ENCODE peak calls at places on chromosomes 5 and 9, in nine cellular contexts. One of them, this sample, is unnamed. For H3K9me3, the result is how much of the 10 kb centered on the place peaks cover.

GRCh38 chr5:179852993-179853547 is 5.5 kb downstream of the MRNIP start:
- DNase-seq in tibial artery: no peak
- DNase-seq in kidney: no peak
- DNase-seq in CD8-positive, alpha-beta T cell: no peak
- DNase-seq in pancreas: no peak
- DNase-seq in transverse colon: peak
- DNase-seq in ovary: no peak
- DNase-seq in psoas muscle: peak
- DNase-seq in IMR-90: no peak
- DNase-seq in this sample: no peak

GRCh38 chr5:20469792-20470191 is 481.8 kb upstream of the CDH18 start:
- DNase-seq in tibial artery: no peak
- DNase-seq in kidney: no peak
- DNase-seq in CD8-positive, alpha-beta T cell: no peak
- DNase-seq in pancreas: no peak
- DNase-seq in transverse colon: no peak
- DNase-seq in ovary: no peak
- DNase-seq in psoas muscle: no peak
- DNase-seq in IMR-90: no peak
- DNase-seq in this sample: no peak

GRCh38 chr9:77707696-77708095 is 59.6 kb upstream of the GNA14 start:
- DNase-seq in tibial artery: peak
- DNase-seq in kidney: no peak
- DNase-seq in CD8-positive, alpha-beta T cell: no peak
- DNase-seq in pancreas: peak
- DNase-seq in transverse colon: peak
- DNase-seq in ovary: peak
- DNase-seq in psoas muscle: peak
- DNase-seq in IMR-90: peak
- DNase-seq in this sample: peak

GRCh38 chr5:66933066-66933465 is 263.5 kb downstream of the CD180 start:
- DNase-seq in tibial artery: no peak
- DNase-seq in kidney: no peak
- DNase-seq in CD8-positive, alpha-beta T cell: no peak
- DNase-seq in pancreas: no peak
- DNase-seq in transverse colon: no peak
- DNase-seq in ovary: no peak
- DNase-seq in psoas muscle: no peak
- DNase-seq in IMR-90: peak
- DNase-seq in this sample: no peak

GRCh38 chr5:38167562-38167996 is 90.8 kb upstream of the EGFLAM start:
- DNase-seq in tibial artery: no peak
- DNase-seq in kidney: no peak
- DNase-seq in CD8-positive, alpha-beta T cell: no peak
- DNase-seq in pancreas: no peak
- DNase-seq in transverse colon: no peak
- DNase-seq in ovary: no peak
- DNase-seq in psoas muscle: peak
- DNase-seq in IMR-90: no peak
- DNase-seq in this sample: no peak

GRCh38 chr9:85223506-85224108 is 518.1 kb downstream of the AGTPBP1 start:
- DNase-seq in tibial artery: no peak
- DNase-seq in kidney: no peak
- DNase-seq in CD8-positive, alpha-beta T cell: no peak
- DNase-seq in pancreas: no peak
- DNase-seq in transverse colon: no peak
- DNase-seq in ovary: no peak
- DNase-seq in psoas muscle: no peak
- DNase-seq in IMR-90: no peak
- DNase-seq in this sample: no peak

GRCh38 chr9:3337515-3337914 is 188.3 kb downstream of the RFX3 start:
- DNase-seq in tibial artery: no peak
- DNase-seq in kidney: peak
- DNase-seq in CD8-positive, alpha-beta T cell: no peak
- DNase-seq in pancreas: no peak
- DNase-seq in transverse colon: no peak
- DNase-seq in ovary: no peak
- DNase-seq in psoas muscle: no peak
- DNase-seq in IMR-90: peak
- DNase-seq in this sample: no peak

GRCh38 chr5:97550164-97550563 is 367.1 kb upstream of the RIOK2 start:
- DNase-seq in tibial artery: no peak
- DNase-seq in kidney: no peak
- DNase-seq in CD8-positive, alpha-beta T cell: no peak
- DNase-seq in pancreas: no peak
- DNase-seq in transverse colon: no peak
- DNase-seq in ovary: no peak
- DNase-seq in psoas muscle: no peak
- DNase-seq in IMR-90: peak
- DNase-seq in this sample: no peak

GRCh38 chr5:141824717-141825116 is 53.5 kb downstream of the PCDH1 start:
- DNase-seq in tibial artery: no peak
- DNase-seq in kidney: no peak
- DNase-seq in CD8-positive, alpha-beta T cell: no peak
- DNase-seq in pancreas: no peak
- DNase-seq in transverse colon: no peak
- DNase-seq in ovary: no peak
- DNase-seq in psoas muscle: no peak
- DNase-seq in IMR-90: no peak
- DNase-seq in this sample: no peak

GRCh38 chr5:141826674-141827073 is 51.5 kb downstream of the PCDH1 start:
- DNase-seq in tibial artery: no peak
- DNase-seq in kidney: no peak
- DNase-seq in CD8-positive, alpha-beta T cell: no peak
- DNase-seq in pancreas: no peak
- DNase-seq in transverse colon: no peak
- DNase-seq in ovary: no peak
- DNase-seq in psoas muscle: peak
- DNase-seq in IMR-90: no peak
- DNase-seq in this sample: no peak

GRCh38 chr5:141825241-141825671 is 53.0 kb downstream of the PCDH1 start:
- DNase-seq in tibial artery: no peak
- DNase-seq in kidney: no peak
- DNase-seq in CD8-positive, alpha-beta T cell: no peak
- DNase-seq in pancreas: no peak
- DNase-seq in transverse colon: no peak
- DNase-seq in ovary: no peak
- DNase-seq in psoas muscle: no peak
- DNase-seq in IMR-90: no peak
- DNase-seq in this sample: no peak

GRCh38 chr5:141828162-141828561 is 50.0 kb downstream of the PCDH1 start:
- DNase-seq in tibial artery: no peak
- DNase-seq in kidney: no peak
- DNase-seq in CD8-positive, alpha-beta T cell: no peak
- DNase-seq in pancreas: no peak
- DNase-seq in transverse colon: no peak
- DNase-seq in ovary: no peak
- DNase-seq in psoas muscle: no peak
- DNase-seq in IMR-90: no peak
- DNase-seq in this sample: no peak

GRCh38 chr5:141825836-141826560 is 52.2 kb downstream of the PCDH1 start:
- DNase-seq in tibial artery: no peak
- DNase-seq in kidney: no peak
- DNase-seq in CD8-positive, alpha-beta T cell: no peak
- DNase-seq in pancreas: no peak
- DNase-seq in transverse colon: no peak
- DNase-seq in ovary: no peak
- DNase-seq in psoas muscle: no peak
- DNase-seq in IMR-90: no peak
- DNase-seq in this sample: no peak
- TF ChIP-seq CTCF in tibial artery: no peak
- TF ChIP-seq CTCF in kidney: no peak
- TF ChIP-seq CTCF in CD8-positive, alpha-beta T cell: no peak
- TF ChIP-seq CTCF in pancreas: no peak
- TF ChIP-seq CTCF in transverse colon: peak
- TF ChIP-seq CTCF in ovary: no peak
- TF ChIP-seq CTCF in psoas muscle: peak
- TF ChIP-seq CTCF in IMR-90: peak
- TF ChIP-seq CTCF in this sample: peak

GRCh38 chr9:80401243-80401642 is 829.5 kb downstream of the TLE4 start:
- DNase-seq in tibial artery: no peak
- DNase-seq in kidney: no peak
- DNase-seq in CD8-positive, alpha-beta T cell: no peak
- DNase-seq in pancreas: no peak
- DNase-seq in transverse colon: no peak
- DNase-seq in ovary: no peak
- DNase-seq in psoas muscle: no peak
- DNase-seq in IMR-90: no peak
- DNase-seq in this sample: no peak
- H3K9me3 ChIP-seq in tibial artery: under half
- H3K9me3 ChIP-seq in kidney: under half
- H3K9me3 ChIP-seq in CD8-positive, alpha-beta T cell: under half
- H3K9me3 ChIP-seq in pancreas: under half
- H3K9me3 ChIP-seq in transverse colon: under half
- H3K9me3 ChIP-seq in ovary: under half
- H3K9me3 ChIP-seq in psoas muscle: under half
- H3K9me3 ChIP-seq in IMR-90: under half
- H3K9me3 ChIP-seq in this sample: under half

GRCh38 chr9:121815084-121815483 is 163.7 kb downstream of the DAB2IP start:
- DNase-seq in tibial artery: no peak
- DNase-seq in kidney: no peak
- DNase-seq in CD8-positive, alpha-beta T cell: no peak
- DNase-seq in pancreas: no peak
- DNase-seq in transverse colon: no peak
- DNase-seq in ovary: no peak
- DNase-seq in psoas muscle: no peak
- DNase-seq in IMR-90: no peak
- DNase-seq in this sample: no peak
- H3K27ac ChIP-seq in tibial artery: no peak
- H3K27ac ChIP-seq in kidney: no peak
- H3K27ac ChIP-seq in CD8-positive, alpha-beta T cell: no peak
- H3K27ac ChIP-seq in pancreas: no peak
- H3K27ac ChIP-seq in transverse colon: no peak
- H3K27ac ChIP-seq in ovary: no peak
- H3K27ac ChIP-seq in psoas muscle: no peak
- H3K27ac ChIP-seq in IMR-90: no peak
- H3K27ac ChIP-seq in this sample: no peak

GRCh38 chr9:98253563-98253962 is 1.9 kb downstream of the TBC1D2 start:
- DNase-seq in tibial artery: no peak
- DNase-seq in kidney: no peak
- DNase-seq in CD8-positive, alpha-beta T cell: no peak
- DNase-seq in pancreas: no peak
- DNase-seq in transverse colon: no peak
- DNase-seq in ovary: no peak
- DNase-seq in psoas muscle: no peak
- DNase-seq in IMR-90: no peak
- DNase-seq in this sample: peak

GRCh38 chr9:98254236-98255063 is 999 bp downstream of the TBC1D2 start:
- DNase-seq in tibial artery: no peak
- DNase-seq in kidney: no peak
- DNase-seq in CD8-positive, alpha-beta T cell: no peak
- DNase-seq in pancreas: no peak
- DNase-seq in transverse colon: no peak
- DNase-seq in ovary: no peak
- DNase-seq in psoas muscle: no peak
- DNase-seq in IMR-90: no peak
- DNase-seq in this sample: no peak

GRCh38 chr9:98256632-98257218 is 1.3 kb upstream of the TBC1D2 start:
- DNase-seq in tibial artery: no peak
- DNase-seq in kidney: no peak
- DNase-seq in CD8-positive, alpha-beta T cell: peak
- DNase-seq in pancreas: no peak
- DNase-seq in transverse colon: no peak
- DNase-seq in ovary: no peak
- DNase-seq in psoas muscle: no peak
- DNase-seq in IMR-90: no peak
- DNase-seq in this sample: no peak

GRCh38 chr9:98255064-98255577 is 328 bp downstream of the TBC1D2 start:
- DNase-seq in tibial artery: no peak
- DNase-seq in kidney: no peak
- DNase-seq in CD8-positive, alpha-beta T cell: no peak
- DNase-seq in pancreas: no peak
- DNase-seq in transverse colon: peak
- DNase-seq in ovary: no peak
- DNase-seq in psoas muscle: no peak
- DNase-seq in IMR-90: peak
- DNase-seq in this sample: no peak

GRCh38 chr9:98255578-98256296 is at the start of gene TBC1D2:
- DNase-seq in tibial artery: peak
- DNase-seq in kidney: peak
- DNase-seq in CD8-positive, alpha-beta T cell: peak
- DNase-seq in pancreas: peak
- DNase-seq in transverse colon: peak
- DNase-seq in ovary: peak
- DNase-seq in psoas muscle: peak
- DNase-seq in IMR-90: peak
- DNase-seq in this sample: peak
- TF ChIP-seq CTCF in tibial artery: no peak
- TF ChIP-seq CTCF in kidney: peak
- TF ChIP-seq CTCF in CD8-positive, alpha-beta T cell: peak
- TF ChIP-seq CTCF in pancreas: no peak
- TF ChIP-seq CTCF in transverse colon: peak
- TF ChIP-seq CTCF in ovary: peak
- TF ChIP-seq CTCF in psoas muscle: no peak
- TF ChIP-seq CTCF in IMR-90: no peak
- TF ChIP-seq CTCF in this sample: no peak

GRCh38 chr5:1466631-1467265 is 21.5 kb upstream of the SLC6A3 start:
- DNase-seq in tibial artery: peak
- DNase-seq in kidney: peak
- DNase-seq in CD8-positive, alpha-beta T cell: no peak
- DNase-seq in pancreas: no peak
- DNase-seq in transverse colon: no peak
- DNase-seq in ovary: no peak
- DNase-seq in psoas muscle: no peak
- DNase-seq in IMR-90: no peak
- DNase-seq in this sample: no peak
- H3K9me3 ChIP-seq in tibial artery: under half
- H3K9me3 ChIP-seq in kidney: under half
- H3K9me3 ChIP-seq in CD8-positive, alpha-beta T cell: under half
- H3K9me3 ChIP-seq in pancreas: under half
- H3K9me3 ChIP-seq in transverse colon: under half
- H3K9me3 ChIP-seq in ovary: under half
- H3K9me3 ChIP-seq in psoas muscle: under half
- H3K9me3 ChIP-seq in IMR-90: under half
- H3K9me3 ChIP-seq in this sample: under half

DNA sequence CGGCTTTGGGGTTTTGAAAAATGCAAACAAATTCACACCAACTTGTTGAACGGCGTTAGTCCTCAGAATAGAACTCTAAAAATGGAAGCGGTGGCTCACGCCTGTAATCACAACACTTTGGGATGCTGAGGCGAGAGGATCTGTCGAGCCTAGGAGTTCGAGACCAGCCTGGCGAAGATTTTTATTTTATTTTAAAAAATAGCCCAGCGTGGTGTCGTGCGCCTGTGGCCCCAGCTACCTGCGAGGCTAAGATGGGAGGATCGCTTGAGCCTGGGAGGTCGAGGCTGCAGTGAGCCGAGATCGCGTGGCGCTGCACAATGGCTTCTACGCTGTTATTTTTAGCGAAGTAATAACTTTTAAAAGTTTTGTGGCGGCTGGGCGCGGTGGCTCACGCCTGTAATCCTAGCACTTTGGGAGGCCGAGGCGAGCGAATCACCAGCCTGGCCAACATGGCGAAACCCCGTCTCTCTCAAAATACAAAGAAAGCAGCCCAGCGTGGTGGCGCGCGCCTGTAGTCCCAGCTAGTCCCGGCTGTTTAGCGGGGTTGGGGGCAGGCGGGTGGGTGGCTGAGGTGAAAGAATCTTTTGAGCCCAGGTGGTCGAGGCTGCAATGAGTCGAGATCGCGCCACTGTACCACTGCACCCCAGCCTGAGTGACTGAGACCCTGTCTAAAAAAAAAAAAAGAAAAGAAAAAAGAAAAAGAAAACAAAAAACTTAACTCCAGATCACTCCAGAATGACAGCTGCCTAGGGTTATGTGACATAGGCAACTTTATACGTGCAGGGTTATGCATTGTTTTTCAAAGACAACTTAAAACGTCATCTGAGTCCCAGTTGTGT is 808 bp upstream of the PLIN2 start:
- DNase-seq in tibial artery: no peak
- DNase-seq in kidney: peak
- DNase-seq in CD8-positive, alpha-beta T cell: peak
- DNase-seq in pancreas: no peak
- DNase-seq in transverse colon: peak
- DNase-seq in ovary: peak
- DNase-seq in psoas muscle: no peak
- DNase-seq in IMR-90: no peak
- DNase-seq in this sample: peak
- H3K27ac ChIP-seq in tibial artery: peak
- H3K27ac ChIP-seq in kidney: peak
- H3K27ac ChIP-seq in CD8-positive, alpha-beta T cell: peak
- H3K27ac ChIP-seq in pancreas: peak
- H3K27ac ChIP-seq in transverse colon: peak
- H3K27ac ChIP-seq in ovary: peak
- H3K27ac ChIP-seq in psoas muscle: peak
- H3K27ac ChIP-seq in IMR-90: peak
- H3K27ac ChIP-seq in this sample: peak